ENCODE peak calls at places on chromosomes 11 and 22, in four cellular contexts. One of them, this sample, is unnamed. For H3K4me1, the result is how much of the 10 kb centered on the place peaks cover.

GRCh38 chr11:45145421-45146071 is 893 bp upstream of the PRDM11 start:
- DNase-seq in IMR-90: peak
- DNase-seq in H9: peak
- DNase-seq in mesendoderm: peak
- DNase-seq in this sample: peak

GRCh38 chr22:19446603-19447387 is 716 bp downstream of the C22orf39 start:
- DNase-seq in H9: peak
- DNase-seq in IMR-90: no peak
- DNase-seq in mesendoderm: peak
- DNase-seq in this sample: no peak

GRCh38 chr11:14308114-14308896 is 50.7 kb downstream of the RRAS2 start:
- DNase-seq in mesendoderm: peak
- DNase-seq in IMR-90: peak
- DNase-seq in H9: no peak
- DNase-seq in this sample: no peak

GRCh38 chr11:92225563-92226308 is 1.1 kb downstream of the FAT3 start:
- DNase-seq in H9: peak
- DNase-seq in mesendoderm: peak
- DNase-seq in IMR-90: no peak
- DNase-seq in this sample: no peak

GRCh38 chr11:133215529-133216230 is 316.6 kb downstream of the OPCML start:
- DNase-seq in H9: no peak
- DNase-seq in IMR-90: no peak
- DNase-seq in mesendoderm: no peak
- DNase-seq in this sample: no peak

GRCh38 chr22:48842976-48843375 is 984.7 kb downstream of the BRD1 start:
- DNase-seq in IMR-90: no peak
- DNase-seq in H9: no peak
- DNase-seq in mesendoderm: peak
- DNase-seq in this sample: no peak

GRCh38 chr11:36132940-36133339 is 156.3 kb downstream of the COMMD9 start:
- DNase-seq in IMR-90: peak
- DNase-seq in H9: no peak
- DNase-seq in mesendoderm: no peak
- DNase-seq in this sample: no peak

GRCh38 chr11:125123947-125124633 is 12.7 kb upstream of the TMEM218 start:
- DNase-seq in mesendoderm: peak
- DNase-seq in H9: peak
- DNase-seq in IMR-90: peak
- DNase-seq in this sample: no peak

GRCh38 chr22:30304495-30305244 is 15.4 kb upstream of the CASTOR1 start:
- DNase-seq in mesendoderm: no peak
- DNase-seq in H9: no peak
- DNase-seq in IMR-90: no peak
- DNase-seq in this sample: no peak

GRCh38 chr22:49619301-49619700 is 208.4 kb downstream of the BRD1 start:
- DNase-seq in IMR-90: no peak
- DNase-seq in mesendoderm: no peak
- DNase-seq in H9: no peak
- DNase-seq in this sample: no peak

GRCh38 chr11:706957-707816 is 1.2 kb downstream of the EPS8L2 start:
- DNase-seq in mesendoderm: peak
- DNase-seq in H9: peak
- DNase-seq in IMR-90: no peak
- DNase-seq in this sample: no peak

DNA sequence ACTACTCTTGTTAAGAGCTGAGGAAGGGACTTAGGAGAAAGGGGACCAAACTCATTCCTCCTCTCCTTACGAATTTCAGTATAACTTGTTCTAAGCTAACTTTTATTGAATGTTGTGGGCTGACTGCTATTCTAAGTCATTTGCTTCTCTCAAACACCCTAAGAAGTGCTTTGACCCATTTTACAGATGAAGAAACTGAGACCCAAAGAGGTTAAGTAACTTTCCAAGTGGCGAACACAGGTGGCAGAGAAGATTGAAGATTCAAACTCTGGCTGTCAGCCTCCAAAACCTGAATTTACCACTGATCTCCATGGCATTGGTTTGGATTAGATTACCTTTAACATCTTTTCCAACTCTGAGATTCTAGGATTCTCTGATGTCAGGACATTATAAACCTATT is 52.2 kb downstream of the TIMP3 start:
- DNase-seq in mesendoderm: no peak
- DNase-seq in IMR-90: no peak
- DNase-seq in H9: no peak
- DNase-seq in this sample: no peak
- H3K4me1 ChIP-seq in mesendoderm: under half
- H3K4me1 ChIP-seq in IMR-90: under half
- H3K4me1 ChIP-seq in H9: under half
- H3K4me1 ChIP-seq in this sample: under half

GRCh38 chr11:117332843-117333242 is 5.2 kb downstream of the CEP164 start:
- DNase-seq in H9: no peak
- DNase-seq in IMR-90: no peak
- DNase-seq in mesendoderm: no peak
- DNase-seq in this sample: no peak
- H3K56ac ChIP-seq in H9: no peak
- H3K56ac ChIP-seq in IMR-90: no peak
- H3K56ac ChIP-seq in mesendoderm: no peak
- H3K56ac ChIP-seq in this sample: no peak

GRCh38 chr11:120334894-120335462 is 1.2 kb upstream of the ARHGEF12 start:
- DNase-seq in IMR-90: peak
- DNase-seq in mesendoderm: peak
- DNase-seq in H9: peak
- DNase-seq in this sample: peak

GRCh38 chr11:120333801-120334200 is 2.4 kb upstream of the ARHGEF12 start:
- DNase-seq in H9: no peak
- DNase-seq in IMR-90: no peak
- DNase-seq in mesendoderm: no peak
- DNase-seq in this sample: no peak

GRCh38 chr11:120332822-120333716 is 3.1 kb upstream of the ARHGEF12 start:
- DNase-seq in IMR-90: no peak
- DNase-seq in mesendoderm: no peak
- DNase-seq in H9: no peak
- DNase-seq in this sample: no peak

GRCh38 chr11:120335596-120335927 is 651 bp upstream of the ARHGEF12 start:
- DNase-seq in mesendoderm: no peak
- DNase-seq in H9: no peak
- DNase-seq in IMR-90: peak
- DNase-seq in this sample: no peak

DNA sequence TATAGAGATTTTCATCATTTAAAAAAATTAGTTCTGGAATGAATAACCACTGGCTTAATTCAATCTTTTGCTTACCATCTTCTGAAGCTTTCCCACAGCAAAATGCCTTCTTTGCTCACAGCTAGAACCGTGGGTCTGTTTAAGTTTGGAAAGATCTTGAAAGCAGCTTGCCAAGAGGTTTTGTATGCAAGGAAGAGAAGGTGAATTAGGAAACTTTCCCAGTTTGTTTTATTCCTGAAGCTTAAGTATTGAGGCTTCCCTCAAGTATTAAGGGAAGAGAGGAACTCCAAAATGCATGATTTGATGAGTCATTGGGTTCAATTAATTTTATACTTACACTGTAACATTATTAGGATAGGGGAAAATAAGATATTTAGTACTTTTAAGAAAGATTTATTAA is 1.9 kb upstream of the ARHGEF12 start:
- DNase-seq in IMR-90: no peak
- DNase-seq in mesendoderm: no peak
- DNase-seq in H9: no peak
- DNase-seq in this sample: no peak
- H3K27ac ChIP-seq in IMR-90: no peak
- H3K27ac ChIP-seq in mesendoderm: no peak
- H3K27ac ChIP-seq in H9: no peak
- H3K27ac ChIP-seq in this sample: no peak

DNA sequence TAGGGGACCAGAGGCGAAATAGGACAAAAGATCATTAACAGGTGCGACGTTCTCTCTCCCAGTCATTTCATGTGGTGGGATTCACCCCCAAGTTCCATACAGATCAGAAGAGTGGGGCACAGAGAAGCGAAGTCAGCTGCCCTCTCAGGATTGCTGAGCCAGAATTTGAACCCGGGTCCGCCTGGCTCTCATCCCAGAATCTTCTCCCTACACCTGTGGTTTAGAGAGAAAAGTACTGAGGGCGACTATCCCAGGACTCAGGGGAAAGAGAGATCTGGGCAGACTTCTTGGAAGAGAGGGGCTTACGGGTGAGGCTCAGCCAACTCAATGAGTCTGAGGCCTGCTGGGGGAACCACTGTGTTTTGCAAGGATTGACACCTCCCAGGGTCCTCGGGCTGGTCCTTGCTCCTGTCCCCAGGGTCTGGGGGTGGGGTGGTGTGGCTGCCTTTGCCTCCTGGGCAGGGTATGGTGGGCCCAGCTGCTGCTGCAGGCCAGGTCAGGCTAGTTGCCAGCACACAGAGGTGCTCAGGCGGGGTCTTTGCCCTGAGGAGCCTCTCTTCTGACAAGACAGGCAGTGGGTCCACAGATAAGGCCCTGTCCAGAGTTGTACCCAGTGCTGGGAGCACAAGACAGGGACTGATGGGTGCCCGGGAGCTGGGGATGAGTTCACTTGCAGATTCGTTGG is 1.1 kb downstream of the CAPN5 start:
- DNase-seq in H9: peak
- DNase-seq in mesendoderm: no peak
- DNase-seq in IMR-90: no peak
- DNase-seq in this sample: no peak
- H3K4me1 ChIP-seq in H9: under half
- H3K4me1 ChIP-seq in mesendoderm: under half
- H3K4me1 ChIP-seq in IMR-90: under half
- H3K4me1 ChIP-seq in this sample: under half

GRCh38 chr11:62536301-62536957 is 10.2 kb downstream of the AHNAK start:
- DNase-seq in H9: no peak
- DNase-seq in IMR-90: no peak
- DNase-seq in mesendoderm: no peak
- DNase-seq in this sample: no peak

GRCh38 chr11:62535802-62536201 is 10.8 kb downstream of the AHNAK start:
- DNase-seq in IMR-90: no peak
- DNase-seq in H9: no peak
- DNase-seq in mesendoderm: no peak
- DNase-seq in this sample: no peak

GRCh38 chr11:62534779-62535545 is 11.6 kb downstream of the AHNAK start:
- DNase-seq in mesendoderm: no peak
- DNase-seq in H9: no peak
- DNase-seq in IMR-90: no peak
- DNase-seq in this sample: no peak

GRCh38 chr11:62532096-62532495 is 14.5 kb downstream of the AHNAK start:
- DNase-seq in mesendoderm: no peak
- DNase-seq in IMR-90: no peak
- DNase-seq in H9: no peak
- DNase-seq in this sample: no peak
- H3K56ac ChIP-seq in mesendoderm: no peak
- H3K56ac ChIP-seq in IMR-90: no peak
- H3K56ac ChIP-seq in H9: no peak
- H3K56ac ChIP-seq in this sample: no peak

DNA sequence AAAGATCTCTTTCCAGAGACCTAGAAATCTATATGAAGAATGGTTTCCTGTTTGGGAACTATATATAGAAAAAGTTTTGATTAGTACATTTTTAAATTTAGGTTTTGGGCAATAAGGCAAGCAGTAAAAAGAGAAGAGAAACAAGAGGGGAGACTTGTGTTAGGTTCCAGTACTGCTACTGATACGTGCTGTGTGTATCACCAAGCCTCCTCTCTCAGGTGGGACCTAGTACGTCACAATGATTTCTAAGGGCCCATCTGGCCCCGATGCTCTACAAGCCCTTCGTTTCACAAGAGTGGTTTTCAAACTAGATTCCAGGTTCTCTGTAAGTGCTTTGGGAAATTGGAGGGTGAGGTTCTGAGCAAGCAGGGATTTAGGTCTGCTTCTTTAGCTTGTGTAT is 39.2 kb downstream of the USP35 start:
- DNase-seq in IMR-90: no peak
- DNase-seq in H9: no peak
- DNase-seq in mesendoderm: no peak
- DNase-seq in this sample: no peak
- H3K27ac ChIP-seq in IMR-90: no peak
- H3K27ac ChIP-seq in H9: no peak
- H3K27ac ChIP-seq in mesendoderm: no peak
- H3K27ac ChIP-seq in this sample: no peak

This sample was measured in H1.